ENCODE peak calls at places on chromosomes 11 and 22, in six cellular contexts. L, T, Z, K, M and O are unnamed samples.

GRCh38 chr11:71329165-71329510 is 76.8 kb upstream of the SHANK2 start:
- DNase-seq in K (no peak), T (no peak), Z (no peak), L (no peak), M (no peak), O (no peak)

GRCh38 chr11:64925536-64926449 is 1.3 kb downstream of the PPP2R5B start:
- DNase-seq in K (peak), L (no peak), M (no peak), Z (no peak), T (no peak), O (no peak)

GRCh38 chr11:44760917-44761545 is 34.3 kb downstream of the TSPAN18 start:
- DNase-seq in K (no peak), Z (no peak), M (no peak), L (no peak), T (peak), O (peak)

GRCh38 chr22:45880732-45881523 is 96.0 kb downstream of the WNT7B start:
- DNase-seq in Z (no peak), K (no peak), L (peak), M (no peak), T (no peak), O (no peak)

GRCh38 chr11:92627615-92628201 is 341.7 kb upstream of the MTNR1B start:
- DNase-seq in Z (no peak), L (no peak), M (no peak), K (no peak), T (no peak), O (peak)

GRCh38 chr22:19149047-19149883 is 827 bp downstream of the GSC2 start:
- DNase-seq in Z (no peak), K (peak), T (no peak), L (no peak), M (no peak), O (peak)

GRCh38 chr11:99739464-99740089 is 718.8 kb downstream of the CNTN5 start:
- DNase-seq in Z (no peak), M (no peak), L (no peak), T (peak), K (peak), O (no peak)

GRCh38 chr11:126137146-126137545 is 74.3 kb downstream of the RPUSD4 start:
- DNase-seq in K (no peak), M (no peak), Z (no peak), L (no peak), T (no peak), O (peak)

GRCh38 chr11:92314499-92314898 is 89.9 kb downstream of the FAT3 start:
- DNase-seq in M (no peak), K (no peak), L (no peak), Z (no peak), T (no peak), O (peak)

GRCh38 chr11:83195176-83195531 is 1.6 kb downstream of the ANKRD42 start:
- DNase-seq in M (no peak), T (peak), Z (no peak), K (no peak), L (no peak), O (peak)

GRCh38 chr11:73189315-73189714 is 28.8 kb upstream of the P2RY2 start:
- DNase-seq in L (peak), K (no peak), Z (no peak), M (no peak), T (peak), O (no peak)